ENCODE peak calls at places on chromosome 9, in six cellular contexts. H is IMR-90, M is trophoblast cell, I is neuronal stem cell, P is H9, F is H1. E is an unnamed sample.

GRCh38 chr9:123425836-123426365 is 69.9 kb downstream of the CRB2 start:
- DNase-seq in H (no peak), M (no peak), P (peak; percentile 22), I (no peak), F (no peak), E (no peak)

GRCh38 chr9:126696091-126696763 is 82.5 kb downstream of the LMX1B start:
- DNase-seq in M (no peak), H (no peak), F (no peak), I (no peak), P (peak; percentile 28), E (no peak)

GRCh38 chr9:100583019-100583802 is 5.3 kb downstream of the CAVIN4 start:
- DNase-seq in M (no peak), F (no peak), P (no peak), H (no peak), I (no peak), E (no peak)

GRCh38 chr9:116468369-116468768 is 218.7 kb upstream of the TRIM32 start:
- DNase-seq in H (no peak), P (no peak), I (no peak), M (no peak), F (no peak), E (no peak)

GRCh38 chr9:93219692-93220091 is 35.8 kb downstream of the WNK2 start:
- DNase-seq in P (no peak), F (no peak), I (no peak), H (no peak), M (no peak), E (no peak)

GRCh38 chr9:83707518-83707767 is 315 bp downstream of the UBQLN1 start:
- DNase-seq in H (no peak), M (peak; percentile 78), F (no peak), P (no peak), I (no peak), E (peak; percentile 88)

GRCh38 chr9:75134495-75134894 is 46.2 kb downstream of the OSTF1 start:
- DNase-seq in F (no peak), I (no peak), P (no peak), M (no peak), H (no peak), E (no peak)

GRCh38 chr9:100216178-100216787 is 117.2 kb downstream of the INVS start:
- DNase-seq in M (peak; percentile 23), I (peak; percentile 42), F (peak; percentile 87), P (peak; percentile 78), H (peak; percentile 45), E (peak; percentile 38)

GRCh38 chr9:76798527-76798926 is 34.3 kb downstream of the PCA3 start:
- DNase-seq in I (no peak), P (no peak), H (no peak), F (no peak), M (no peak), E (no peak)

GRCh38 chr9:121860744-121861143 is 209.3 kb downstream of the DAB2IP start:
- DNase-seq in P (no peak), H (peak; percentile 90), M (no peak), I (no peak), F (peak; percentile 1), E (peak; percentile 91)

GRCh38 chr9:116633444-116633843 is 53.7 kb upstream of the TRIM32 start:
- DNase-seq in H (no peak), I (no peak), M (no peak), F (no peak), P (no peak), E (peak; percentile 65)

GRCh38 chr9:130239741-130240241 is 25.8 kb upstream of the HMCN2 start:
- DNase-seq in F (no peak), M (no peak), P (no peak), I (no peak), H (peak; percentile 19), E (no peak)

GRCh38 chr9:88772602-88773001 is 218.7 kb upstream of the S1PR3 start:
- DNase-seq in M (no peak), H (no peak), I (no peak), F (no peak), P (no peak), E (no peak)

DNA sequence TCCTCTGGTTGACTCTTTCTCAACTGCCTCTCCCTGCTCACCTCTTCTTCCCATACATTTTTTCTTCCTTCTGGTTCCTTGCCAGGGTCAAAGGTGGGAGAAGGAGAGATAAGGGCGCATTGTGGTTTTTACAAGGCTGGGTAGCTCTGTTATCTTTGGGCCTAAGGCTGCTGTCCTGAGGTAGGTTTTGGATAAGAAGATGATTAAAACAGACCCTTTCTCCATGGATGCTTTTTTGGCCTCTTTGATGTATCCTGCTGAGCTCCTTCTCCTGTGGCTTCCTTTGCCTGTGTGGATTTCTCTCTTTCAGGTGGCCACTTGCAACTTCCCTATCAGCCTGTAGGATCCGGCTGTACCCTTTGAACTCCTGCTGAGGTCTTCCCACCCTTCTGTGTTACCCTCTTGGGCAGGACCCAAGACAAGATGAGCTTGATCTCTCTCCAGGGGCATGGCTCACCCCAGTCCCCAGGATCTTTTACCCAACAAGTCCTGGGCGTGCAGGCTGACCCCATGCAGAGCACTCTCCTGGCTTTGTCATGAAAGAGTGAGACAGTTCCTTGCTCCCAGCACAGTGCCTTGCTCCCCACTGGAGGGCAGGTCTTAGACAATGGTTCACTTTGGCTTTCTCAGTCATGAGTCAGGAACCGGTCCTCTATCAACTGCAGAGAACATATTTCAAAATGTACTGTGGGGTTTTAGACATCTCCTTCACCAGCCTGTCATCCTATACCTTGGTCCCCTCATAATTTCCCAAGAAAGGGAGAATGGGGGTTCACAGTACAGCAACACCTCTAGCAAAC is 197.9 kb downstream of the TLE4 start:
- DNase-seq in M (no peak), P (no peak), I (no peak), F (no peak), H (peak; percentile 7), E (no peak)
- H3K14ac ChIP-seq in M (peak overlapping the region; percentile 1), P (no peak overlapping the region), I (no peak overlapping the region), F (no peak overlapping the region), H (no peak overlapping the region), E (no peak overlapping the region)

GRCh38 chr9:87229127-87229526 is 268.5 kb upstream of the DAPK1 start:
- DNase-seq in M (no peak), F (no peak), P (no peak), H (no peak), I (no peak), E (no peak)
- H3K14ac ChIP-seq in M (no peak overlapping the region), F (no peak overlapping the region), P (no peak overlapping the region), H (no peak overlapping the region), I (no peak overlapping the region), E (no peak overlapping the region)

GRCh38 chr9:134223091-134223490 is 58.7 kb upstream of the RNU6ATAC start:
- DNase-seq in F (no peak), M (no peak), H (peak; percentile 28), I (no peak), P (no peak), E (peak; percentile 46)

GRCh38 chr9:134220311-134220710 is 55.9 kb upstream of the RNU6ATAC start:
- DNase-seq in P (no peak), M (no peak), F (no peak), I (no peak), H (no peak), E (no peak)

GRCh38 chr9:134222018-134222573 is 57.7 kb upstream of the RNU6ATAC start:
- DNase-seq in H (no peak), F (no peak), I (no peak), M (no peak), P (no peak), E (peak; percentile 34)

GRCh38 chr9:134219721-134220060 is 55.3 kb upstream of the RNU6ATAC start:
- DNase-seq in F (no peak), I (no peak), P (no peak), H (no peak), M (no peak), E (no peak)

GRCh38 chr9:134221273-134222017 is 57.1 kb upstream of the RNU6ATAC start:
- DNase-seq in M (no peak), P (no peak), I (no peak), H (no peak), F (no peak), E (no peak)
- H3K14ac ChIP-seq in M (no peak overlapping the region), P (no peak overlapping the region), I (no peak overlapping the region), H (no peak overlapping the region), F (no peak overlapping the region), E (peak overlapping the region; percentile 26)

DNA sequence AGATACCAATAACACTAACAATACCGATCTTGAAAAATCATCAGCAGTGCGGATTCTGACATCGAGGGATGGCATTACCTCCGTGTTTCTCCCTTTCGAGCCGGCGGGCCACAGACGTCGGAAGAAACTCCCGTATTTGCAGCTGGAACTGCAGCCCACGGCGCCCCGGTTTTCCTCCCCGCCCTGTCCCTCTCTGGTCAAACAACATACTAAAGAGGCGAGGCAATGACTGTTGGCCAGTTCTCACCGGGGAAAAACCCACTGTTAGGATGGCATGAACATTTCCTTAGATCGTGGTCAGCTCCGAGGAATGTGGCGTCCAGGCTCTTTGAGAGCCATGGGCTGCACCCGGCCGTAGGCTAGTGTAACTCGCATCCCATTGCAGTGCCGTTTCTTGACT is 32.8 kb downstream of the OLFM1 start:
- DNase-seq in M (no peak), I (no peak), P (no peak), H (no peak), F (no peak), E (no peak)
- H3K14ac ChIP-seq in M (no peak overlapping the region), I (no peak overlapping the region), P (no peak overlapping the region), H (no peak overlapping the region), F (no peak overlapping the region), E (no peak overlapping the region)

GRCh38 chr9:36837431-36838405 is 196.3 kb downstream of the PAX5 start:
- DNase-seq in F (no peak), I (no peak), P (no peak), H (no peak), M (no peak), E (no peak)
- H3K14ac ChIP-seq in F (no peak overlapping the region), I (no peak overlapping the region), P (no peak overlapping the region), H (no peak overlapping the region), M (no peak overlapping the region), E (no peak overlapping the region)

GRCh38 chr9:4905135-4905490 is 80.0 kb upstream of the JAK2 start:
- DNase-seq in F (no peak), H (no peak), I (no peak), M (no peak), P (no peak), E (no peak)
- H3K14ac ChIP-seq in F (no peak overlapping the region), H (no peak overlapping the region), I (no peak overlapping the region), M (no peak overlapping the region), P (no peak overlapping the region), E (no peak overlapping the region)

DNA sequence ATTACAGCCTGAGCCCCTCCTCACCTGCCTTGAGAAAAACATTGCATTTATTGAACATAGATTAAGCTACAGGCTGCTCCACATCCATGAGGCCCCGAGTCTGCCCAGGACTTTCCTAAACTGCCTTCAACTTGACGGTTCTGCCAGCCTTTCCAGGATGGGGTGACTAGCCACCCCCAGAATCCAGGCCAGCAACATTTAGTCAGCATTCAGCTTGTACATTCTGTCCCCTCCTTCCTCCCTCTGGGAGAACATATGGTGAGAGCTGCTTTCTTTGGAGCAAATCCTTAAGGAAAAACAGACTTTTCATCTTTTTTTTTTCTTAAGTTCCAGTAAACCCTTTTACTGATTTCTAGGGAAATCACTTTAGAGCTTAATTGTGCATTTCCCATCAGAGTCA is 145.8 kb downstream of the HSD17B3 start:
- DNase-seq in I (no peak), H (no peak), F (no peak), M (no peak), P (no peak), E (no peak)
- H3K14ac ChIP-seq in I (no peak overlapping the region), H (no peak overlapping the region), F (no peak overlapping the region), M (no peak overlapping the region), P (no peak overlapping the region), E (no peak overlapping the region)

GRCh38 chr9:26882154-26882553 is 10.4 kb downstream of the CAAP1 start:
- DNase-seq in M (no peak), H (no peak), I (no peak), F (no peak), P (no peak), E (no peak)
- H3K14ac ChIP-seq in M (no peak overlapping the region), H (no peak overlapping the region), I (no peak overlapping the region), F (no peak overlapping the region), P (no peak overlapping the region), E (no peak overlapping the region)

GRCh38 chr9:6927838-6928237 is 170.1 kb downstream of the KDM4C start:
- DNase-seq in F (no peak), P (no peak), I (no peak), M (no peak), H (no peak), E (no peak)
- H3K14ac ChIP-seq in F (no peak overlapping the region), P (no peak overlapping the region), I (no peak overlapping the region), M (no peak overlapping the region), H (no peak overlapping the region), E (no peak overlapping the region)

E was measured in mesenchymal stem cell.